ENCODE peak calls at places on chromosome 11, in four cellular contexts. X, U, B and W are unnamed samples. For H3K4me1, the result is how much of the 10 kb centered on the place peaks cover.

GRCh38 chr11:9280655-9281301 is 15.6 kb upstream of the DENND5A start:
- DNase-seq in X (no peak), U (peak), B (no peak), W (no peak)

GRCh38 chr11:86047275-86047991 is 21.5 kb downstream of the PICALM start:
- DNase-seq in X (no peak), U (no peak), B (no peak), W (no peak)

GRCh38 chr11:126522152-126522551 is 166.7 kb downstream of the ST3GAL4 start:
- DNase-seq in X (no peak), U (no peak), B (no peak), W (no peak)

GRCh38 chr11:123580557-123581275 is 73.7 kb downstream of the SCN3B start:
- DNase-seq in X (peak), U (peak), B (peak), W (peak)

GRCh38 chr11:112718483-112718882 is 242.7 kb upstream of the NCAM1 start:
- DNase-seq in X (no peak), U (no peak), B (no peak), W (no peak)

GRCh38 chr11:126662055-126662790 is 306.7 kb downstream of the ST3GAL4 start:
- DNase-seq in X (no peak), U (no peak), B (no peak), W (no peak)

GRCh38 chr11:58639103-58639502 is 16.6 kb downstream of the CNTF start:
- DNase-seq in X (no peak), U (no peak), B (no peak), W (no peak)

GRCh38 chr11:106309070-106309684 is 231.7 kb downstream of the AASDHPPT start:
- DNase-seq in X (no peak), U (no peak), B (no peak), W (no peak)

GRCh38 chr11:130428692-130429681 is 578 bp upstream of the ADAMTS8 start:
- DNase-seq in X (no peak), U (no peak), B (no peak), W (no peak)

GRCh38 chr11:62392506-62392905 is 26.3 kb upstream of the SCGB1A1 start:
- DNase-seq in X (no peak), U (no peak), B (no peak), W (no peak)

GRCh38 chr11:17722000-17722643 is 2.8 kb downstream of the MYOD1 start:
- DNase-seq in X (no peak), U (no peak), B (no peak), W (no peak)

GRCh38 chr11:73944085-73944484 is 6.7 kb upstream of the DNAJB13 start:
- DNase-seq in X (no peak), U (no peak), B (no peak), W (no peak)

GRCh38 chr11:103624708-103625623 is 411.5 kb upstream of the DDI1 start:
- DNase-seq in X (no peak), U (no peak), B (no peak), W (peak)

GRCh38 chr11:47437218-47437745 is 11.0 kb upstream of the PSMC3 start:
- DNase-seq in X (no peak), U (no peak), B (no peak), W (no peak)

GRCh38 chr11:126048198-126048597 is 14.5 kb downstream of the CDON start:
- DNase-seq in X (no peak), U (no peak), B (no peak), W (no peak)

GRCh38 chr11:108664730-108665525 is at the start of gene DDX10:
- DNase-seq in X (peak), U (peak), B (peak), W (peak)

GRCh38 chr11:128734439-128735224 is 40.8 kb downstream of the FLI1 start:
- DNase-seq in X (no peak), U (peak), B (peak), W (no peak)

GRCh38 chr11:91394718-91395414 is 829.8 kb upstream of the FAT3 start:
- DNase-seq in X (no peak), U (no peak), B (no peak), W (no peak)

GRCh38 chr11:119999220-119999619 is 138.7 kb downstream of the TRIM29 start:
- DNase-seq in X (no peak), U (no peak), B (no peak), W (peak)

GRCh38 chr11:72720047-72720446 is 32.2 kb downstream of the ARAP1 start:
- DNase-seq in X (no peak), U (no peak), B (peak), W (no peak)

GRCh38 chr11:95084509-95084908 is 5.1 kb upstream of the ENDOD1 start:
- DNase-seq in X (no peak), U (no peak), B (no peak), W (no peak)

GRCh38 chr11:125724125-125724524 is 22.0 kb upstream of the PATE1 start:
- DNase-seq in X (no peak), U (no peak), B (no peak), W (no peak)

GRCh38 chr11:62909107-62909894 is 11.9 kb downstream of the CHRM1 start:
- DNase-seq in X (no peak), U (no peak), B (peak), W (peak)

GRCh38 chr11:86916330-86916729 is 38.9 kb downstream of the FZD4 start:
- DNase-seq in X (no peak), U (no peak), B (no peak), W (no peak)

GRCh38 chr11:85863855-85864254 is 8.7 kb downstream of the CCDC83 start:
- DNase-seq in X (no peak), U (no peak), B (no peak), W (no peak)

GRCh38 chr11:120064341-120064740 is 73.6 kb downstream of the TRIM29 start:
- DNase-seq in X (no peak), U (no peak), B (no peak), W (no peak)

DNA sequence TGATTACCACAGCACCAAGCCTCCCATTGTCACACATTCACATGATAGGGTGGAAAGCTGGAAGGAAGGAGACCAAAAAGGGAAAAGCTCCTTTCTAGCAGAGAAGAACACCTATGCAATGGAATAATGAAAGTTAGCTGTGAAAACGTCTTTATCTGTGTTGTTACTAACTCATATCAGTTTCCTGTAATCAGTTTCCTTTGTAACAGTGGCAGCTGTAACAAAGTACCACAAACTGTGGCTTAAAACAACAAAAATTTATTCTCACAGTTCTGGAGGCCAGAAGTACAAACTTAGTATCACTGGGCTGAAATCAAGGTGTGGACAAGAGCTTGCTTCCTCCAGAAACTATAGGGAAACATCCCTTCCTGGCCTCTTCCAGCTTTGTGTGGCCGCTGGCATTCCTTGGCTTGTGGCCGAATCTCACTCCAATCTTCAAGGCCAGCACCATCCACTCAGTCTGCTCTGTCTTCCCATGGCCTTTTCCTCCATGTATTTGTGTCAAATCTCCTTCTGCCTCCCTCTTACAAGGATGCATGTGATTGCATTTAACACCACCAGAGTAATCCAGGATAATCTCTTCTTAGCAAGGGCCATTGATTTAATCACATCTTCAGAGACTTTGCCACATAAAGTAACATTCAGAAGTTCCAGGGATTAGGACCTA is 6.3 kb upstream of the RBM14 start:
- DNase-seq in X (no peak), U (no peak), B (no peak), W (no peak)
- H3K4me1 ChIP-seq in X (under half), U (under half), B (under half), W (under half)

GRCh38 chr11:101914349-101914736 is 467 bp upstream of the CEP126 start:
- DNase-seq in X (no peak), U (no peak), B (no peak), W (no peak)

GRCh38 chr11:101916422-101916821 is at the start of gene ANGPTL5:
- DNase-seq in X (no peak), U (no peak), B (no peak), W (no peak)

GRCh38 chr11:101915811-101916291 is 471 bp downstream of the ANGPTL5 start:
- DNase-seq in X (peak), U (no peak), B (no peak), W (no peak)

GRCh38 chr11:101913631-101914030 is 1.2 kb upstream of the CEP126 start:
- DNase-seq in X (no peak), U (no peak), B (no peak), W (no peak)

GRCh38 chr11:101914737-101915426 is at the start of gene CEP126:
- DNase-seq in X (peak), U (peak), B (peak), W (peak)
- H3K4me3 ChIP-seq in X (peak), U (peak), B (peak), W (peak)

GRCh38 chr11:114230031-114230430 is 66.2 kb upstream of the NNMT start:
- DNase-seq in X (no peak), U (no peak), B (no peak), W (no peak)
- H3K4me1 ChIP-seq in X (under half), U (under half), B (half or more), W (under half)

DNA sequence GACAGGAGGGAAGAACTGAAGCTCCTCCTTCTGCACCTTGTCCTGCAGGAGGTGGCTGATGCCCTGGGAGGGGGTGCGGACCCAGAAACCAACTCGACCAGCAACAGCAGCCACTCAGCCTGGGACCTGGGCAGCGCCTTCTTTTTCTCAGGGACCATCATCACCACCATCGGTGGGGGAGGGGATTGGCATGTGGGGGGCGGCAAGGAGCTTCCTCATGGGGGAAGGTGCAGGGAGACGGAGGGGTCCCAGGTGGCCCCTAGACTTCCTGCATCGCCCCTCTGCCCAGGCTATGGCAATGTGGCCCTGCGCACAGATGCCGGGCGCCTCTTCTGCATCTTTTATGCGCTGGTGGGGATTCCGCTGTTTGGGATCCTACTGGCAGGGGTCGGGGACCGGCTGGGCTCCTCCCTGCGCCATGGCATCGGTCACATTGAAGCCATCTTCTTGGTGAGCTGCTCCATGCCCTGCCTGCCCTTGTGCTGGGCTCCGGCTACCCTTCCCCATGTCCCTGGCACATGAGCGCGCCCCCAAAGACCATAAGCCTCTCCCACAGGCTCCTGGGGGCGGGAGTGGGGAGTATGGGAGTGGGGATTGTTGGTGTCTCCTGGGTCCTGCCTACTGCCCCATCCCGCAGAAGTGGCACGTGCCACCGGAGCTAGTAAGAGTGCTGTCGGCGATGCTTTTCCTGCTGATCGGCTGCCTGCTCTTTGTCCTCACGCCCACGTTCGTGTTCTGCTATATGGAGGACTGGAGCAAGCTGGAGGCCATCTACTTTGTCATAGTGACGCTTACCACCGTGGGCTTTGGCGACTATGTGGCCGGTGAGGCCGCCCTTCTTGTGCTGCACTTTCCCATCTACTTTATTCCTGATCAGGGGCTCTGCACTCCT is 3.1 kb upstream of the CATSPERZ start:
- DNase-seq in X (no peak), U (no peak), B (no peak), W (no peak)
- H3K4me3 ChIP-seq in X (no peak), U (no peak), B (no peak), W (no peak)

GRCh38 chr11:81394324-81394723 is 1339.3 kb downstream of the FAM181B start:
- DNase-seq in X (no peak), U (no peak), B (no peak), W (no peak)
- H3K4me1 ChIP-seq in X (under half), U (under half), B (under half), W (under half)

GRCh38 chr11:20022363-20023081 is 137.8 kb downstream of the DBX1 start:
- DNase-seq in X (no peak), U (no peak), B (no peak), W (peak)
- H3K4me3 ChIP-seq in X (no peak), U (peak), B (no peak), W (no peak)